ENCODE peak calls at places on chromosome 5, in five cellular contexts. H, A, X, I and N are unnamed samples.

GRCh38 chr5:177126771-177127170 is 6.8 kb upstream of the NSD1 start:
- DNase-seq in H (no peak), A (no peak), X (no peak), I (no peak), N (no peak)

GRCh38 chr5:148913985-148914421 is 87.6 kb downstream of the ADRB2 start:
- DNase-seq in H (no peak), A (no peak), X (no peak), I (no peak), N (peak; percentile 86)

GRCh38 chr5:151027961-151028479 is 7.6 kb downstream of the GPX3 start:
- DNase-seq in H (no peak), A (no peak), X (no peak), I (no peak), N (no peak)

GRCh38 chr5:153883829-153884228 is 154.9 kb downstream of the FAM114A2 start:
- DNase-seq in H (no peak), A (no peak), X (no peak), I (no peak), N (no peak)

GRCh38 chr5:165448773-165449172 is 1943.4 kb downstream of the MAT2B start:
- DNase-seq in H (no peak), A (no peak), X (no peak), I (no peak), N (no peak)

GRCh38 chr5:178201221-178201926 is 3.0 kb upstream of the HNRNPAB start:
- DNase-seq in H (no peak), A (no peak), X (no peak), I (no peak), N (no peak)

GRCh38 chr5:135398160-135398854 is 724 bp downstream of the MACROH2A1 start:
- DNase-seq in H (peak; percentile 28), A (no peak), X (peak; percentile 71), I (no peak), N (no peak)

GRCh38 chr5:164532226-164532937 is 1027.0 kb downstream of the MAT2B start:
- DNase-seq in H (no peak), A (no peak), X (no peak), I (no peak), N (no peak)

GRCh38 chr5:126575644-126576043 is 19.4 kb downstream of the ALDH7A1 start:
- DNase-seq in H (no peak), A (no peak), X (no peak), I (no peak), N (no peak)

GRCh38 chr5:11455505-11455904 is 448.7 kb downstream of the CTNND2 start:
- DNase-seq in H (no peak), A (no peak), X (no peak), I (no peak), N (no peak)

GRCh38 chr5:179321206-179321987 is 23.9 kb downstream of the ADAMTS2 start:
- DNase-seq in H (no peak), A (no peak), X (peak; percentile 27), I (no peak), N (no peak)

GRCh38 chr5:154181156-154181555 is 9.4 kb upstream of the GALNT10 start:
- DNase-seq in H (no peak), A (no peak), X (no peak), I (no peak), N (no peak)

GRCh38 chr5:11496127-11496719 is 408.0 kb downstream of the CTNND2 start:
- DNase-seq in H (no peak), A (no peak), X (no peak), I (no peak), N (no peak)

GRCh38 chr5:14185336-14186131 is 42.4 kb downstream of the TRIO start:
- DNase-seq in H (peak; percentile 51), A (no peak), X (no peak), I (no peak), N (no peak)

GRCh38 chr5:73446631-73447233 is 1.8 kb downstream of the FOXD1 start:
- DNase-seq in H (no peak), A (no peak), X (no peak), I (no peak), N (no peak)

GRCh38 chr5:34571380-34572041 is 84.6 kb upstream of the RAI14 start:
- DNase-seq in H (no peak), A (no peak), X (no peak), I (no peak), N (no peak)

GRCh38 chr5:80109549-80110478 is 74.7 kb downstream of the THBS4 start:
- DNase-seq in H (no peak), A (no peak), X (no peak), I (peak; percentile 52), N (no peak)

GRCh38 chr5:176178789-176179188 is 59.4 kb upstream of the SIMC1 start:
- DNase-seq in H (no peak), A (no peak), X (no peak), I (no peak), N (no peak)

GRCh38 chr5:129271309-129271708 is 176.8 kb downstream of the ISOC1 start:
- DNase-seq in H (no peak), A (no peak), X (no peak), I (no peak), N (no peak)

GRCh38 chr5:69484891-69485290 is 7.7 kb upstream of the OCLN start:
- DNase-seq in H (no peak), A (no peak), X (no peak), I (no peak), N (no peak)

GRCh38 chr5:147046894-147047293 is 168.3 kb upstream of the PPP2R2B start:
- DNase-seq in H (no peak), A (no peak), X (no peak), I (no peak), N (no peak)

GRCh38 chr5:92909545-92909962 is 671.5 kb downstream of the NR2F1-AS1 start:
- DNase-seq in H (no peak), A (no peak), X (no peak), I (no peak), N (peak; percentile 16)

GRCh38 chr5:139649082-139649991 is 1.2 kb downstream of the CXXC5 start:
- DNase-seq in H (no peak), A (no peak), X (peak; percentile 71), I (no peak), N (no peak)

GRCh38 chr5:20832204-20833080 is 844.4 kb upstream of the CDH18 start:
- DNase-seq in H (no peak), A (no peak), X (no peak), I (no peak), N (no peak)

GRCh38 chr5:1123418-1124147 is 11.7 kb upstream of the SLC12A7 start:
- DNase-seq in H (no peak), A (no peak), X (no peak), I (no peak), N (no peak)
- H3K4me3 ChIP-seq in H (no peak overlapping the region), A (no peak overlapping the region), X (no peak overlapping the region), I (no peak overlapping the region), N (no peak overlapping the region)

GRCh38 chr5:158882660-158883059 is 217.1 kb downstream of the EBF1 start:
- DNase-seq in H (no peak), A (no peak), X (no peak), I (no peak), N (no peak)
- H3K4me3 ChIP-seq in H (no peak overlapping the region), A (no peak overlapping the region), X (no peak overlapping the region), I (no peak overlapping the region), N (no peak overlapping the region)

DNA sequence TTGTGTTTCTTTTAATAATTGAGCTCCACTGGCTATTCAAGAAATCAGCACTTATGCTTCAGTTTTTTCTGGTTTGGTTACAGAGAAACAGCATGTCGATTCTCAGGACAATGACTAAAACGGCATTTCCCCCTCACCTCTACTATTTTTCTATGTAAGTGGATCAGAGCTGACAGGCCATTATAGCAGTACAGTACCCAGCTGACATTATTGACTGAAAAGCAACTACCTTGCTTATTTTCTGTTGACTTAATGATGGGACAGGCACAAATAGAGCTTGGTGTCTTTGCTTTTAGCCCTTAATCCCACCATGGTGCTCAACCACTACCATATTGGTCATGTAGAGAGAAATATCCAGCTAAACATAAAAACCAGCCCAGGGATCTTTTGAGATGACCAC is 35.4 kb upstream of the CCNG1 start:
- DNase-seq in H (no peak), A (no peak), X (no peak), I (no peak), N (no peak)
- H3K4me3 ChIP-seq in H (no peak overlapping the region), A (no peak overlapping the region), X (no peak overlapping the region), I (no peak overlapping the region), N (no peak overlapping the region)

DNA sequence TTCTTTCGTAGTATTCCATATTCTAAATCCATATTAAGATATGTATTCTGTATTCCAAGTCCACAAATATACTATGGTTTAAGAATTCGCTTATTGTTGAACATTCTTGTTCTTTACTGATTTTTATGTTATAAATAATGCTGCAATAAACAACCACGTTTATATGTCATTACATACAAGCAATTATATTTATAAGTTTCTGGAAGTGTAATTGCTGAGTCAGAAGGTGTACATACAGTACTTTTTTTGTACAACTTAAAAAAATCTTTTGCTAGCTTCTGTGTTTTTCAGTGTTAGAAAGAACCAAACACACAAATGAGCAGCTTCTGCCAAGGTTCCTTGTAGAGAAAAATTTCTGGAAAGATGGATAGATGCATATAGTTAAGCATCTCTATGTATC is 48.6 kb upstream of the TNFAIP8 start:
- DNase-seq in H (no peak), A (no peak), X (no peak), I (no peak), N (no peak)
- H3K4me3 ChIP-seq in H (no peak overlapping the region), A (no peak overlapping the region), X (no peak overlapping the region), I (no peak overlapping the region), N (no peak overlapping the region)